ENCODE peak calls at places on chromosomes 12 and 14, in six cellular contexts. L is GM12878, G is AG04450, P is fibroblast of the aortic adventitia, O is transverse colon, A is astrocyte of the cerebellum. Z is an unnamed sample.

GRCh38 chr12:104695453-104696148 is 238.9 kb downstream of the CHST11 start:
- DNase-seq in O (peak), P (peak), A (peak), G (peak), L (peak), Z (no peak)

GRCh38 chr12:57430117-57430930 is 519 bp downstream of the R3HDM2 start:
- DNase-seq in P (peak), L (no peak), G (no peak), A (no peak), O (no peak), Z (peak)

GRCh38 chr12:27076930-27077329 is 5.4 kb downstream of the C12orf71 start:
- DNase-seq in O (no peak), G (no peak), L (no peak), A (no peak), P (no peak), Z (no peak)

GRCh38 chr12:130715150-130715995 is 726 bp downstream of the RIMBP2 start:
- DNase-seq in L (no peak), P (no peak), G (no peak), A (no peak), O (no peak), Z (peak)

GRCh38 chr12:49357099-49357678 is 10.1 kb upstream of the SPATS2 start:
- DNase-seq in G (peak), O (no peak), P (peak), A (no peak), L (no peak), Z (peak)

GRCh38 chr12:42810006-42810405 is 220.5 kb upstream of the PRICKLE1 start:
- DNase-seq in G (no peak), A (peak), O (no peak), L (no peak), P (no peak), Z (no peak)

GRCh38 chr14:65255583-65256443 is 153.5 kb upstream of the MAX start:
- DNase-seq in G (no peak), O (peak), P (peak), L (no peak), A (no peak), Z (no peak)

GRCh38 chr14:66395300-66395699 is 90.9 kb upstream of the CCDC196 start:
- DNase-seq in A (no peak), O (no peak), P (no peak), G (no peak), L (no peak), Z (no peak)

GRCh38 chr14:25090716-25091454 is 40.9 kb upstream of the STXBP6 start:
- DNase-seq in L (no peak), O (peak), P (peak), A (peak), G (no peak), Z (peak)

GRCh38 chr12:128959931-128960330 is 106.7 kb downstream of the GLT1D1 start:
- DNase-seq in L (no peak), O (no peak), P (no peak), G (no peak), A (no peak), Z (no peak)

GRCh38 chr12:63064080-63064479 is 86.9 kb downstream of the AVPR1A start:
- DNase-seq in A (no peak), L (no peak), P (peak), O (no peak), G (no peak), Z (no peak)

GRCh38 chr14:89417469-89418225 is 614 bp upstream of the FOXN3 start:
- DNase-seq in O (peak), A (no peak), L (peak), G (no peak), P (peak), Z (peak)

GRCh38 chr14:89401783-89402182 is 15.2 kb downstream of the FOXN3 start:
- DNase-seq in P (no peak), G (no peak), A (no peak), O (no peak), L (no peak), Z (no peak)

GRCh38 chr14:37843969-37844607 is 248.7 kb downstream of the TTC6 start:
- DNase-seq in O (no peak), P (no peak), A (no peak), L (no peak), G (no peak), Z (no peak)

GRCh38 chr12:51247523-51248206 is 9.0 kb downstream of the DAZAP2 start:
- DNase-seq in O (no peak), L (no peak), A (no peak), G (no peak), P (no peak), Z (no peak)

GRCh38 chr12:42483534-42483857 is 106.0 kb downstream of the PRICKLE1 start:
- DNase-seq in A (no peak), L (no peak), O (peak), P (no peak), G (no peak), Z (peak)

GRCh38 chr12:116066381-116067230 is 210.9 kb downstream of the MED13L start:
- DNase-seq in L (no peak), A (no peak), O (peak), G (no peak), P (peak), Z (peak)

GRCh38 chr12:6827982-6828670 is at the start of gene P3H3:
- DNase-seq in O (no peak), A (no peak), L (no peak), P (peak), G (no peak), Z (peak)

GRCh38 chr12:119440961-119441360 is 106.4 kb downstream of the CCDC60 start:
- DNase-seq in A (no peak), P (no peak), O (no peak), L (no peak), G (no peak), Z (no peak)

GRCh38 chr14:44505588-44505987 is 1.5 kb downstream of the FSCB start:
- DNase-seq in A (no peak), G (no peak), O (no peak), P (no peak), L (no peak), Z (no peak)
- TF ChIP-seq CTCF in A (no peak), G (no peak), O (no peak), P (no peak), L (no peak), Z (no peak)

GRCh38 chr12:45704968-45705367 is 24.5 kb upstream of the ARID2 start:
- DNase-seq in G (no peak), P (no peak), L (no peak), O (no peak), A (no peak), Z (no peak)

GRCh38 chr12:45705404-45705803 is 24.1 kb upstream of the ARID2 start:
- DNase-seq in A (no peak), O (no peak), G (no peak), P (no peak), L (no peak), Z (no peak)

GRCh38 chr12:45708901-45709300 is 20.6 kb upstream of the ARID2 start:
- DNase-seq in P (no peak), O (no peak), L (no peak), A (no peak), G (no peak), Z (no peak)

GRCh38 chr12:45707241-45707857 is 22.2 kb upstream of the ARID2 start:
- DNase-seq in A (no peak), L (no peak), G (no peak), P (no peak), O (no peak), Z (no peak)

DNA sequence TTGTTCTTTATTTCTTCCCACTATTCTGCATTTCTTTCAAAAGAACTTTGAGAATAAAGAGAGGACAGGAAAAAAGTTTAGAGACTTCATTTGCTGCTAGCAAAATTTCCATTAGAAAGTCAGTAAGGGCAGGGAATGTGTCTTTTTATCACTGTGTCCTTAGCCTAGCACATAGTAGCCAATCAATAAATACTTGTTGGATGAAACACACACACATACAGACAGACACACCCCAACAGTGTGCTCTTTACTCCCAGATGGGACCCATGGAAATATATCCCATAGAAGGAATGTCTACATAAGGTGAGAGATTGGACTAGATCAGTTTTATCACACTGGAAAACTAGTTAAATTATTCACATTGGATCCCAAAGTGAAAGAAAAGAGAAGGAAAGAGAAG is 21.1 kb upstream of the ARID2 start:
- DNase-seq in G (no peak), O (no peak), A (no peak), L (no peak), P (no peak), Z (no peak)
- H3K4me3 ChIP-seq in G (no peak), O (no peak), A (no peak), L (no peak), P (no peak), Z (no peak)

GRCh38 chr12:89456565-89456964 is 68.0 kb downstream of the GALNT4 start:
- DNase-seq in A (no peak), G (no peak), L (no peak), P (no peak), O (no peak), Z (no peak)

GRCh38 chr12:89453579-89453978 is 71.0 kb downstream of the GALNT4 start:
- DNase-seq in G (peak), L (no peak), P (peak), A (no peak), O (no peak), Z (no peak)

GRCh38 chr12:89453121-89453520 is 71.5 kb downstream of the GALNT4 start:
- DNase-seq in A (no peak), O (no peak), P (no peak), L (no peak), G (no peak), Z (no peak)

GRCh38 chr12:89451876-89452275 is 72.7 kb downstream of the GALNT4 start:
- DNase-seq in L (no peak), P (peak), O (peak), A (peak), G (peak), Z (peak)

DNA sequence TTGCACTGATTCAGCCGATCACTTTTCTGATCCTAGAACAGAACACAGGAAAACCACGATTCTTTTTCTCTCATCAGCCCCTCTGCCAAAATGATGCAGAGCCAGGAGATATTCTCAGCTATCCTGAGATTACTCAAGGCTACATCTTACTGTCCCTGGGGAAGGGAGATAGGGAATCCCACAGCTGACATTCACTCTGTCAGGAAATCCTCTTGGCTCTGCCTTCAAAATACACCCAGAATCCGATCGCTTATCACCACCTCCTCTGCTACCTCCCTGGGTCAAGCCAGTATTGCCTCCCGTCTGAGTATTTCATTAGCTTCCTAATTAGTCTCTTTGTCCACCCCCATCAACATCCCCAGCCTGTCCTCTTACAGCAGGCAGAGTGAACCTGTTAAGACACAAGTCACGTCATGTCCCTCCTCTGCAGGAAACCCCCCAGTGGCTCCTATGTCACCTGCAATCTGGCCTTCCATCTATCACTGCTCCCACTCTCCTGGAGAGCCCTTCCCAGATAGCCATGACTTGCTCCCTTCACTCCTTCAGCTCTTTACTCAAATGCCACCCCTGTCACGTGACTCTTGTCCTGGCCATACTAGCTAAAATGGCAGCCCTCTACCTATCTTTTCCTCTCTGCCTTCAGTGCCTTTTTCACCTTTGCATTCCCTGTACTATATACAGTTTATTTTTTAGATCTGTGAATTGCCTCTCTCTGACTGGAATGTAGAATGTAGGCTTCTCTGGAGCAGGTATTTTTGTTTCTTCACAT is 70.3 kb downstream of the GALNT4 start:
- DNase-seq in A (no peak), G (no peak), P (peak), O (no peak), L (no peak), Z (no peak)
- TF ChIP-seq CTCF in A (no peak), G (no peak), P (no peak), O (no peak), L (no peak), Z (no peak)

GRCh38 chr12:109944975-109945374 is 44.9 kb downstream of the TCHP start:
- DNase-seq in A (no peak), P (peak), G (no peak), O (no peak), L (no peak), Z (peak)
- H3K4me3 ChIP-seq in A (no peak), P (no peak), G (no peak), O (no peak), L (no peak), Z (no peak)

GRCh38 chr14:60164717-60165546 is at the start of gene DHRS7:
- DNase-seq in L (peak), P (peak), A (peak), G (peak), O (peak), Z (peak)
- TF ChIP-seq CTCF in L (peak), P (peak), A (no peak), G (peak), O (peak), Z (peak)

Z was measured in testis.